ENCODE peak calls at places on chromosome 16, in six cellular contexts. G, C, E, W, F and L are unnamed samples.
A peak's percentile ranks its signal among the peaks of the same experiment; 100 is the strongest.

GRCh38 chr16:16083421-16084156 is 134.2 kb downstream of the ABCC1 start:
- DNase-seq in W (peak; percentile 82), C (no peak), F (no peak), E (peak; percentile 61), G (no peak), L (no peak)

GRCh38 chr16:75099738-75100615 is 16.6 kb downstream of the LDHD start:
- DNase-seq in E (no peak), F (no peak), W (peak; percentile 97), C (no peak), G (no peak), L (peak; percentile 36)

GRCh38 chr16:79595261-79595660 is 5.3 kb downstream of the MAF start:
- DNase-seq in G (no peak), E (no peak), C (no peak), W (no peak), F (no peak), L (no peak)

GRCh38 chr16:48067388-48067787 is 88.4 kb downstream of the ABCC12 start:
- DNase-seq in W (no peak), E (no peak), F (no peak), G (no peak), C (no peak), L (no peak)

GRCh38 chr16:21159281-21159951 is 942 bp downstream of the LDAF1 start:
- DNase-seq in E (no peak), G (no peak), W (peak; percentile 9), C (peak; percentile 71), F (peak; percentile 86), L (peak; percentile 45)

GRCh38 chr16:88192601-88193000 is 190.2 kb upstream of the ZNF469 start:
- DNase-seq in G (no peak), C (no peak), W (no peak), E (no peak), F (no peak), L (no peak)

GRCh38 chr16:71848622-71849021 is 2.8 kb downstream of the ATXN1L start:
- DNase-seq in W (no peak), C (no peak), G (no peak), F (no peak), E (no peak), L (no peak)

GRCh38 chr16:82955836-82956348 is 329.1 kb downstream of the CDH13 start:
- DNase-seq in F (no peak), C (no peak), E (no peak), W (no peak), G (no peak), L (no peak)

GRCh38 chr16:2842340-2843000 is 12.4 kb downstream of the ZG16B start:
- DNase-seq in C (peak; percentile 69), W (peak; percentile 34), E (no peak), G (no peak), F (no peak), L (peak; percentile 40)

GRCh38 chr16:66292241-66292935 is 74.1 kb upstream of the CDH5 start:
- DNase-seq in E (no peak), C (no peak), F (no peak), W (no peak), G (no peak), L (no peak)

GRCh38 chr16:56197227-56197992 is 6.1 kb downstream of the GNAO1 start:
- DNase-seq in G (no peak), C (no peak), E (no peak), W (no peak), F (no peak), L (no peak)

GRCh38 chr16:17116595-17117322 is 354.0 kb downstream of the XYLT1 start:
- DNase-seq in C (no peak), G (no peak), F (no peak), W (no peak), E (no peak), L (no peak)